ENCODE peak calls at places on chromosomes 16 and 17, in nine cellular contexts. I is lower leg skin; C is cardiac muscle cell; W is astrocyte of the spinal cord; F is GM06990; J is A549; U is CD8-positive, alpha-beta T cell; H is GM23338; X is heart left ventricle. Z is an unnamed sample.

GRCh38 chr17:29158515-29159275 is 21.5 kb downstream of the MYO18A start:
- DNase-seq in X (no peak), W (peak), F (no peak), I (no peak), J (no peak), U (no peak), C (no peak), H (no peak), Z (no peak)

GRCh38 chr16:13307255-13307654 is 405.9 kb downstream of the SHISA9 start:
- DNase-seq in U (no peak), H (no peak), F (no peak), I (no peak), W (peak), J (no peak), X (no peak), C (no peak), Z (no peak)

GRCh38 chr17:28618464-28618863 is 4.5 kb upstream of the RSKR start:
- DNase-seq in H (no peak), X (no peak), U (no peak), J (no peak), F (no peak), I (no peak), C (no peak), W (no peak), Z (no peak)

GRCh38 chr17:61314368-61315078 is 85.1 kb upstream of the TBX2 start:
- DNase-seq in C (peak), I (no peak), W (peak), U (no peak), F (no peak), J (no peak), H (no peak), X (peak), Z (no peak)

GRCh38 chr16:77353587-77354263 is 81.1 kb downstream of the ADAMTS18 start:
- DNase-seq in C (no peak), U (no peak), J (peak), F (no peak), H (no peak), X (no peak), I (no peak), W (no peak), Z (no peak)

GRCh38 chr16:79542196-79542859 is 58.2 kb downstream of the MAF start:
- DNase-seq in X (peak), F (no peak), J (no peak), I (peak), U (no peak), C (no peak), H (no peak), W (no peak), Z (no peak)

GRCh38 chr17:50893183-50893993 is 27.2 kb upstream of the TOB1 start:
- DNase-seq in C (no peak), I (no peak), X (no peak), F (no peak), W (peak), U (no peak), J (peak), H (no peak), Z (peak)

GRCh38 chr17:44689492-44690217 is at the start of gene CCDC43:
- DNase-seq in X (peak), I (peak), F (peak), J (peak), W (peak), C (peak), H (peak), U (peak), Z (peak)

GRCh38 chr17:17785407-17785806 is 51.4 kb downstream of the SREBF1 start:
- DNase-seq in J (no peak), I (no peak), W (no peak), C (no peak), X (no peak), H (no peak), U (no peak), F (no peak), Z (no peak)

GRCh38 chr16:1175566-1176279 is 22.8 kb downstream of the CACNA1H start:
- DNase-seq in H (no peak), F (no peak), J (no peak), X (no peak), C (no peak), I (no peak), W (no peak), U (no peak), Z (no peak)

GRCh38 chr17:82272495-82273326 is 789 bp downstream of the CSNK1D start:
- DNase-seq in H (peak), U (peak), J (no peak), C (peak), W (no peak), I (peak), X (peak), F (peak), Z (peak)

GRCh38 chr16:88936008-88936912 is 40.7 kb downstream of the CBFA2T3 start:
- DNase-seq in W (no peak), I (no peak), H (no peak), U (peak), C (no peak), J (no peak), F (no peak), X (no peak), Z (no peak)

GRCh38 chr16:22369221-22369811 is 5.1 kb downstream of the CDR2 start:
- DNase-seq in C (no peak), I (no peak), U (no peak), H (no peak), F (peak), X (no peak), J (peak), W (peak), Z (no peak)

GRCh38 chr17:63961355-63962207 is 11.1 kb downstream of the SCN4A start:
- DNase-seq in H (peak), I (peak), F (peak), C (peak), U (peak), X (peak), J (peak), W (peak), Z (peak)

GRCh38 chr17:40107266-40107980 is 7.0 kb upstream of the NR1D1 start:
- DNase-seq in H (no peak), X (peak), F (no peak), C (no peak), W (no peak), J (no peak), I (no peak), U (peak), Z (no peak)

GRCh38 chr17:78497115-78497540 is 80.1 kb downstream of the DNAH17 start:
- DNase-seq in J (peak), C (peak), X (peak), H (peak), W (peak), I (peak), F (no peak), U (peak), Z (peak)

GRCh38 chr17:79798296-79799173 is 1.7 kb upstream of the CBX8 start:
- DNase-seq in I (no peak), F (peak), H (peak), J (no peak), U (no peak), C (no peak), W (no peak), X (no peak), Z (peak)

GRCh38 chr16:84548971-84549844 is 44.7 kb upstream of the MEAK7 start:
- DNase-seq in U (peak), X (peak), W (no peak), I (no peak), J (no peak), C (no peak), H (no peak), F (no peak), Z (no peak)

GRCh38 chr17:61139219-61139618 is 260.4 kb upstream of the TBX2 start:
- DNase-seq in U (peak), I (no peak), H (no peak), J (no peak), F (peak), X (no peak), C (no peak), W (peak), Z (no peak)

GRCh38 chr16:74939688-74940087 is 45.2 kb downstream of the WDR59 start:
- DNase-seq in F (no peak), U (no peak), H (no peak), J (no peak), X (no peak), W (no peak), C (no peak), I (no peak), Z (no peak)

GRCh38 chr17:39782481-39782880 is 44.7 kb downstream of the GRB7 start:
- DNase-seq in I (no peak), J (no peak), U (no peak), H (no peak), F (no peak), X (no peak), C (no peak), W (no peak), Z (no peak)

GRCh38 chr16:66026211-66026610 is 340.3 kb upstream of the CDH5 start:
- DNase-seq in F (no peak), C (peak), J (peak), I (peak), W (no peak), X (no peak), U (no peak), H (peak), Z (peak)

GRCh38 chr17:41977991-41978390 is 11.4 kb downstream of the CNP start:
- DNase-seq in F (no peak), U (no peak), C (no peak), J (no peak), W (no peak), H (no peak), I (peak), X (no peak), Z (no peak)

GRCh38 chr16:9099131-9099625 is 7.7 kb downstream of the HAPSTR1 start:
- DNase-seq in I (no peak), W (no peak), C (no peak), J (no peak), X (no peak), U (no peak), H (no peak), F (peak), Z (no peak)

GRCh38 chr17:77036841-77037381 is 103.9 kb upstream of the SEC14L1 start:
- DNase-seq in I (no peak), C (no peak), W (peak), F (no peak), J (no peak), X (no peak), U (no peak), H (no peak), Z (no peak)

GRCh38 chr17:74836691-74837467 is 22.8 kb downstream of the GRIN2C start:
- DNase-seq in F (no peak), J (no peak), I (no peak), W (no peak), H (no peak), C (no peak), X (no peak), U (no peak), Z (no peak)

GRCh38 chr17:6823011-6823442 is 8.5 kb downstream of the TEKT1 start:
- DNase-seq in X (no peak), W (peak), F (no peak), H (no peak), U (no peak), I (no peak), C (no peak), J (peak), Z (no peak)

GRCh38 chr17:34730816-34731215 is 151.4 kb downstream of the TMEM132E start:
- DNase-seq in X (no peak), C (no peak), J (no peak), I (peak), F (no peak), H (no peak), U (no peak), W (no peak), Z (no peak)

GRCh38 chr17:28572294-28573099 is 1.2 kb upstream of the PIGS start:
- DNase-seq in F (no peak), X (no peak), U (no peak), W (no peak), C (no peak), I (no peak), J (no peak), H (no peak), Z (no peak)

GRCh38 chr17:17416007-17416399 is 60.8 kb upstream of the MED9 start:
- DNase-seq in C (peak), U (no peak), H (peak), X (no peak), I (no peak), J (peak), W (peak), F (no peak), Z (no peak)

GRCh38 chr16:12573300-12573699 is 230.4 kb downstream of the CPPED1 start:
- DNase-seq in F (no peak), H (no peak), U (no peak), X (no peak), J (no peak), W (no peak), I (no peak), C (no peak), Z (no peak)

GRCh38 chr17:39754161-39754957 is 16.6 kb downstream of the GRB7 start:
- DNase-seq in X (peak), W (peak), U (peak), C (peak), I (peak), F (peak), H (peak), J (peak), Z (peak)

GRCh38 chr16:35146031-35146710 is 1686.8 kb downstream of the TP53TG3F start:
- DNase-seq in W (no peak), U (no peak), H (no peak), J (no peak), X (no peak), I (peak), C (no peak), F (no peak), Z (no peak)

GRCh38 chr17:47742319-47743181 is 9.5 kb downstream of the TBX21 start:
- DNase-seq in U (peak), J (no peak), W (no peak), X (no peak), C (peak), F (peak), I (no peak), H (peak), Z (peak)
- TF ChIP-seq CTCF in U (peak), J (peak), W (peak), X (peak), C (peak), F (peak), I (no peak), H (peak), Z (peak)

DNA sequence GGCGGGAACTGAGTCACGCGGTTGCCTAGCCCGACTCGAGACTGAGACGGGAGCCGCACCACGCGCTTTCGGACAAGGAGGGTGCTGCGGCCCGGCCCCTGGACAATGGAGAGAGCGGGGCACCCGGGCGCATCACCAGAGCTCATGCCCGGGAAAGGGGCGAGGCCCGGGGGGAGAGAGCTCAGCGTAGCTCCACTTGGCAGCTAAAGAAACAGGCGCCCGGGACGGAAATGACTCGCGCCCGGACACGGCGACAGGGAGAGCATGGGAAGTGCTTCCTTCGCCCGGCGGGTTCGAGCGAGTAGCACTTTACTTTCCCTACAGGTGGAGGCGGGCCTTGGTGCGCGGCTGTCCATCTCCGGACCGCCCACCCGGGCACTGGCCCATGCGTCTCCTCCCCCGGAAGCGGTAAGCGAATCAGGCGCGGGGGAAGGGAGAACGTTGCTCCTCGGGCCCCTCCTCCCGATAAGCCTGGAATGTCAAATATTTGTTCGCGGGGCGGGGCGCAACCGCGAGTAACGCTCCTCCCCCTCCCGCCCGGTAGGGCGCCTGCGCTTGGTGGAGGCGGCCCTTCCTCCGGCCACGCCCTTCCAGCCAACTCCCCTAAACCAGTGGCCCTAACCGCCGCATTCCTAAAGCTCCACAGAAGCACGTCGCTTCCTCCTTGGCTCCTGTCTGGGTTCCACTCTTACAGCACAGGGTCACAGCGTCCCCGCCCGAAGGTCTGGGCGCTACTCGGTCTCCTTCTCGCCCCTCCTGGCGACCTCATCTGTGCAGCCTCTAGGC is 1.5 kb upstream of the ESRP2 start:
- DNase-seq in I (peak), U (peak), J (peak), H (peak), F (peak), X (peak), W (peak), C (peak), Z (peak)
- TF ChIP-seq CTCF in I (no peak), U (no peak), J (no peak), H (no peak), F (no peak), X (no peak), W (no peak), C (no peak), Z (no peak)

DNA sequence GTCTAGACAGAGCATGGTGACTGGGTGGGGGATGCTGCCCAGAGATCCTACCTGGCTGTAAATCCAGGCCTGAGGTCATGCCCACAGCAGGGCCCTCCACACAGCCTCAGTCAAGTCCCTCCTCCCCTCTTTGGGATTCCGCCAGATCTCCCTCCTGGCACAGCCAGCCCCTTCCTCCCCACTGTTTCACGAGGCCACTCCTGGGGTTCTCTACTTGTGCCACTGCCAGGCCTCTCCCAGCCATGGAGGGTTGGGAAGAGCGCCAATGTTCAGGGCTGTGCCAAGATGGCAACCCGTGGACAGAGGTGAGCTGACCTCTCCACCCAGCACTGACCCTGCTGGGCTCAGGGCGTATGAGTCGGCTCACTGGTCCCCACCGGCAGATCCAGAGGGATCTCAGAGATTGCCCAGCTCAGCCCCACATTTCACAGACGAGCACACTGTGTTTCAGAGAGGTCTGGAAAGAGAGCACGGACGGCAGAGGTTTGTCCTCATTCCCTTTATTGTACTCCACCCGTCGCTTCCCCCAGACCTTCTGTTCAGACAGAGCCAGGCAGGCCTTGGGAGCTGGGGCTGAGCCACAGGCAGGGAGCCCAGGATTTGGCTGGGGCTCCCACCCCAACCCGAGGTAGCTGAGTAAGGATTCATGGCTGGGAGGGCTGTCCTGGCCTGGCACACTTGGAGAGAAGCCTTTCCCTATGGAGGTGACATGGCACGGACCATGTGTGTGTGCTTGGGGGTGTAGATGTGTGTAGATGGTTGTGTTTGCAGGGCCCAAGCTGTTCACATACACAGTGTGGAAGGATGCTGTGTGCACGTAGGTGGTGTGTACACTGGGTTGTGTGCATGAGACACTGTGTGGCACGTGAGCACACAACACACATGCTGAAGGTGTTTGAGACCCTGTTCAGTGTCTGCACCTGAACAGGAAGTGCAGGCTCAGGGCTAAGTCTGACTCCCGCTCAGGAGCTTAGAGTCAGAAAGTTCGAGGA is 3.6 kb upstream of the CAMKK1 start:
- DNase-seq in I (no peak), U (no peak), C (no peak), F (no peak), H (no peak), X (no peak), J (no peak), W (no peak), Z (no peak)
- TF ChIP-seq CTCF in I (no peak), U (no peak), C (no peak), F (no peak), H (no peak), X (no peak), J (no peak), W (no peak), Z (no peak)

GRCh38 chr17:8176197-8176940 is at the start of gene TMEM107:
- DNase-seq in C (peak), U (peak), H (peak), I (peak), W (peak), F (peak), J (peak), X (peak), Z (peak)
- TF ChIP-seq CTCF in C (no peak), U (no peak), H (no peak), I (no peak), W (no peak), F (peak), J (no peak), X (peak), Z (no peak)